ENCODE peak calls at places on chromosomes 13 and 19, in four cellular contexts. One of them, this sample, is unnamed.

GRCh38 chr19:2040647-2041435 is 10.2 kb downstream of the MKNK2 start:
- DNase-seq in SK-N-SH: no peak
- DNase-seq in K562: no peak
- DNase-seq in GM12878: no peak
- DNase-seq in this sample: no peak

GRCh38 chr13:100542546-100543156 is 45.9 kb downstream of the GGACT start:
- DNase-seq in SK-N-SH: no peak
- DNase-seq in GM12878: peak; percentile 43
- DNase-seq in K562: peak; percentile 15
- DNase-seq in this sample: no peak

GRCh38 chr13:77533875-77534788 is 1.4 kb upstream of the SCEL start:
- DNase-seq in K562: no peak
- DNase-seq in GM12878: no peak
- DNase-seq in SK-N-SH: no peak
- DNase-seq in this sample: no peak

GRCh38 chr13:66780814-66781213 is 449.3 kb downstream of the PCDH9 start:
- DNase-seq in GM12878: no peak
- DNase-seq in K562: no peak
- DNase-seq in SK-N-SH: no peak
- DNase-seq in this sample: no peak

GRCh38 chr13:38685974-38686571 is 804 bp upstream of the FREM2 start:
- DNase-seq in SK-N-SH: peak; percentile 16
- DNase-seq in GM12878: no peak
- DNase-seq in K562: no peak
- DNase-seq in this sample: peak; percentile 58

GRCh38 chr13:51539887-51540286 is 44.4 kb upstream of the WDFY2 start:
- DNase-seq in K562: no peak
- DNase-seq in SK-N-SH: no peak
- DNase-seq in GM12878: no peak
- DNase-seq in this sample: no peak

GRCh38 chr13:26531751-26532150 is 25.7 kb upstream of the WASF3 start:
- DNase-seq in GM12878: no peak
- DNase-seq in K562: no peak
- DNase-seq in SK-N-SH: no peak
- DNase-seq in this sample: no peak

GRCh38 chr19:55165952-55166529 is 372 bp downstream of the DNAAF3 start:
- DNase-seq in GM12878: no peak
- DNase-seq in K562: peak; percentile 75
- DNase-seq in SK-N-SH: peak; percentile 80
- DNase-seq in this sample: peak; percentile 93

GRCh38 chr13:32117696-32118095 is 86.1 kb downstream of the FRY start:
- DNase-seq in GM12878: no peak
- DNase-seq in K562: no peak
- DNase-seq in SK-N-SH: no peak
- DNase-seq in this sample: no peak

GRCh38 chr13:98155475-98156111 is 12.7 kb downstream of the FARP1 start:
- DNase-seq in SK-N-SH: no peak
- DNase-seq in GM12878: no peak
- DNase-seq in K562: no peak
- DNase-seq in this sample: no peak

DNA sequence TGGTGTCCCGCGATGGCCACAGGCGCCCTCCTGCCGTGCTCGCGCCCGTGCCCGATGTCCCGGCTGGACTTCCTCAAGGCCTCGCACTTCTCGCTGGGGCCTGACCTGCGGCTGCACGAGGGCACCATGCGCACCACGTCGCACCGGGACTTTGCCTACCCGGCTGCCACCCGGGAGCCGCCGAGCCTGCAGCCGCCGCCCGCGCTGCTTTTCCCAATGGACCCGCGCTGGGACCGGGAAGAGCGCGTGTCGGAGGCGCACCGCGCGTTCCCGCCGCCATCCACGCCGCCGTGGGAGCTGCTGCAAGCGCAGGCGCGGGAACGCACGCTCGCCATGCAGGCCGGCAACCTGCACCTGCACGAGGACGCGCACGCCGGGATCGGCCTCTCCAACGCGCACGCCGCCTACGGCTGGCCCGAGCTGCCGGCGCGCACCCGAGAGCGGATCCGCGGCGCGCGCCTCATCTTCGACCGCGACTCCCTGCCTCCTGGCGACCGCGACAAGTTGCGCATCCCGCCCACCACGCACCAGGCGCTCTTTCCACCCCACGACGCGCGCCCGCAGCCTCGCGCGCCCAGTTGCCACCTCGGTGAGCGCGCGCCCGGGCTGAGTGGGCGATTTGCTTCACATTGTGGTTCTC is 12.1 kb upstream of the PEX11G start:
- DNase-seq in GM12878: no peak
- DNase-seq in SK-N-SH: peak; percentile 93
- DNase-seq in K562: peak; percentile 75
- DNase-seq in this sample: peak; percentile 91
- TF ChIP-seq USF1 in GM12878: no peak
- TF ChIP-seq USF1 in SK-N-SH: no peak
- TF ChIP-seq USF1 in K562: no peak
- TF ChIP-seq USF1 in this sample: peak; percentile 86

DNA sequence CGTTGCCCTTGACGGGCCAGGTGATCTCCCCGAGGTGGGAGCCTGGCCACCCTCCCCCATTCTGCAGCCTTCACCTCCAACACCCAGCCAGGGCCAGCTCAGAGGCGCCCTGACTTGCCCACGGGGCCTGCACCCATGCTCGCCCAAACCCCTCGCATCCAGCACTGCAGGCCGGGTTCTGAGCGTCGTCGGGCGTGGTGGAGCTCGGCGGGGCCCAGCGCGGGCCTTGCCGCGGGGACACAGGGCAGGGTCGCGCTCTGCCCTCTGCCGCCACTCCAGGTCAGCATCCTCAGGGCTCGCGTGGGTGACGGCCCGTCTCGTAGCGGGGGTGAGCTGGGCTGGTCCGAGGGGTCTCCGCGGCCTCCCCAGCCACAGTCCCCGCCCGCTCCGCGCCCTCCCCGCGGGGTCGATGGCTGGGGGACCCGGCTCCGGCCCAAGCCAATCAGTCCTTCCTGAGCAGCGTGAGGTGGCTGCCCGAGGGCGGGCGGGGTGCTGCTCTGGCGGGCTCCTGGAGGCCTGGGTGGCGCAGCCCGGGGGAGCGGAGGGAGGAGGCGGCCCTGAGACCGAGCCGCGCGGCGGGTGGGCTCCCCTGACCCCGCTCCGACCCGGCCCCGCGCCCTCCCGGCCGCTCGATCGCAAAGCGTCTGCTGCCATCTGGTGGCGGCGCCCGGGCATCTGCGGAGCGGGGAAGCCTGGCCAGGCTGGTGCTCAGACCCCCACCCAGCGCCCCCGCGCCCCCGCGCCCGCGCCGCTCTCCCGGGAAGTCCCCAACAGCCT is 61.4 kb downstream of the CCNE1 start:
- DNase-seq in GM12878: no peak
- DNase-seq in K562: peak; percentile 72
- DNase-seq in SK-N-SH: peak; percentile 96
- DNase-seq in this sample: peak; percentile 85
- TF ChIP-seq USF1 in GM12878: no peak
- TF ChIP-seq USF1 in K562: no peak
- TF ChIP-seq USF1 in SK-N-SH: no peak
- TF ChIP-seq USF1 in this sample: no peak

GRCh38 chr19:18284710-18285430 is 3.4 kb upstream of the JUND start:
- DNase-seq in GM12878: no peak
- DNase-seq in SK-N-SH: no peak
- DNase-seq in K562: no peak
- DNase-seq in this sample: no peak

GRCh38 chr19:18282021-18282787 is 782 bp upstream of the JUND start:
- DNase-seq in K562: no peak
- DNase-seq in GM12878: no peak
- DNase-seq in SK-N-SH: peak; percentile 62
- DNase-seq in this sample: no peak

GRCh38 chr19:18283338-18283737 is 1.9 kb upstream of the JUND start:
- DNase-seq in K562: no peak
- DNase-seq in SK-N-SH: no peak
- DNase-seq in GM12878: no peak
- DNase-seq in this sample: no peak

GRCh38 chr19:18281082-18282020 is at the start of gene JUND:
- DNase-seq in SK-N-SH: peak; percentile 95
- DNase-seq in K562: peak; percentile 96
- DNase-seq in GM12878: peak; percentile 88
- DNase-seq in this sample: peak; percentile 94

GRCh38 chr19:18282788-18283141 is 1.3 kb upstream of the JUND start:
- DNase-seq in GM12878: no peak
- DNase-seq in K562: peak; percentile 39
- DNase-seq in SK-N-SH: no peak
- DNase-seq in this sample: no peak
- TF ChIP-seq USF1 in GM12878: no peak
- TF ChIP-seq USF1 in K562: no peak
- TF ChIP-seq USF1 in SK-N-SH: no peak
- TF ChIP-seq USF1 in this sample: no peak

GRCh38 chr19:48695743-48696352 is at the start of gene FUT2:
- DNase-seq in K562: no peak
- DNase-seq in GM12878: no peak
- DNase-seq in SK-N-SH: no peak
- DNase-seq in this sample: peak; percentile 70
- TF ChIP-seq USF1 in K562: no peak
- TF ChIP-seq USF1 in GM12878: no peak
- TF ChIP-seq USF1 in SK-N-SH: no peak
- TF ChIP-seq USF1 in this sample: no peak

DNA sequence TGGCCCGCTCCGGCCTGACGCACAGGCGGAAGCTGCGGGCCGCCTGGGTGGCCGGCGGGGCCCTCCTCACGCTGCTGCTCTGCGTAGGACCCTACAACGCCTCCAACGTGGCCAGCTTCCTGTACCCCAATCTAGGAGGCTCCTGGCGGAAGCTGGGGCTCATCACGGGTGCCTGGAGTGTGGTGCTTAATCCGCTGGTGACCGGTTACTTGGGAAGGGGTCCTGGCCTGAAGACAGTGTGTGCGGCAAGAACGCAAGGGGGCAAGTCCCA is 4.4 kb downstream of the FFAR1 start:
- DNase-seq in SK-N-SH: no peak
- DNase-seq in K562: no peak
- DNase-seq in GM12878: no peak
- DNase-seq in this sample: no peak
- TF ChIP-seq USF1 in SK-N-SH: no peak
- TF ChIP-seq USF1 in K562: no peak
- TF ChIP-seq USF1 in GM12878: no peak
- TF ChIP-seq USF1 in this sample: no peak

GRCh38 chr13:85575110-85575509 is 224.1 kb downstream of the SLITRK6 start:
- DNase-seq in SK-N-SH: peak; percentile 42
- DNase-seq in GM12878: no peak
- DNase-seq in K562: no peak
- DNase-seq in this sample: no peak
- TF ChIP-seq USF1 in SK-N-SH: no peak
- TF ChIP-seq USF1 in GM12878: no peak
- TF ChIP-seq USF1 in K562: no peak
- TF ChIP-seq USF1 in this sample: no peak

GRCh38 chr19:15213715-15214381 is 13.1 kb upstream of the NOTCH3 start:
- DNase-seq in GM12878: no peak
- DNase-seq in K562: no peak
- DNase-seq in SK-N-SH: no peak
- DNase-seq in this sample: peak; percentile 25
- TF ChIP-seq USF1 in GM12878: no peak
- TF ChIP-seq USF1 in K562: no peak
- TF ChIP-seq USF1 in SK-N-SH: no peak
- TF ChIP-seq USF1 in this sample: no peak

DNA sequence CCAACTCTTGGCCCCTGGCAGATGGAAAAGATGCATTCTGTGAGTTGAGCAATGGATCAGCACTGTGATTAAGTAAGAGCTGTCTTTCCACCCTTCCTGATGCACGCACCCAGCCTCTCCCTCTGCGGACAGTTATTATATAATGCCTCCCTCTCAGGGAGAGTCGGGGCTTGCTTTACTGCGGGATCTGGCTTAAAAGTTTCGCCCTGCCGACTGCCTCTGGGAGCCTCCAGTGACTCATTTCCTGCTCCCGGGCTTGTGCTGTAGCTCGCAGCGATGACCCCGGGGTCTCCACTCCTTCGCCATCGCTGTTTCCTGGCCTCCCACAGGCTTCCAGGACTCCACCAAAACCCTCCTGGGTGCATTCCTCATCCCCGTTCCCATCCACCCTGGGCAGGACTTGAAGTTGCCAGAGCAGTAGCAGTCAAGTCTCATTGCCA is 107.4 kb upstream of the SLC7A1 start:
- DNase-seq in K562: no peak
- DNase-seq in GM12878: no peak
- DNase-seq in SK-N-SH: no peak
- DNase-seq in this sample: no peak
- TF ChIP-seq USF1 in K562: no peak
- TF ChIP-seq USF1 in GM12878: no peak
- TF ChIP-seq USF1 in SK-N-SH: no peak
- TF ChIP-seq USF1 in this sample: no peak

GRCh38 chr13:20136781-20137703 is 23.8 kb downstream of the GJA3 start:
- DNase-seq in GM12878: no peak
- DNase-seq in SK-N-SH: peak; percentile 75
- DNase-seq in K562: peak; percentile 54
- DNase-seq in this sample: peak; percentile 77

GRCh38 chr13:20134732-20135131 is 26.1 kb downstream of the GJA3 start:
- DNase-seq in K562: no peak
- DNase-seq in SK-N-SH: no peak
- DNase-seq in GM12878: no peak
- DNase-seq in this sample: no peak

GRCh38 chr13:20141238-20142018 is 19.4 kb downstream of the GJA3 start:
- DNase-seq in SK-N-SH: no peak
- DNase-seq in K562: no peak
- DNase-seq in GM12878: no peak
- DNase-seq in this sample: no peak

GRCh38 chr13:20140487-20140886 is 20.4 kb downstream of the GJA3 start:
- DNase-seq in GM12878: no peak
- DNase-seq in SK-N-SH: no peak
- DNase-seq in K562: no peak
- DNase-seq in this sample: no peak

GRCh38 chr13:20137875-20138274 is 23.0 kb downstream of the GJA3 start:
- DNase-seq in GM12878: no peak
- DNase-seq in K562: no peak
- DNase-seq in SK-N-SH: no peak
- DNase-seq in this sample: no peak
- TF ChIP-seq USF1 in GM12878: no peak
- TF ChIP-seq USF1 in K562: no peak
- TF ChIP-seq USF1 in SK-N-SH: no peak
- TF ChIP-seq USF1 in this sample: no peak